ENCODE peak calls at places on chromosomes 12 and 14, in nine cellular contexts. J is globus pallidus; G is right cardiac atrium; R is T47D; S is stimulated activated CD4-positive, alpha-beta T cell treated with anti-CD3 and anti-CD28 coated beads, Interleukin-15, amount 100 ng/mL, for 1 hour; L is CD4-positive, CD25-positive, alpha-beta regulatory T cell; W is transverse colon; Y is kidney; Z is left ventricle myocardium inferior. K is an unnamed sample.

GRCh38 chr12:96400631-96401060 is 407 bp upstream of the CDK17 start:
- DNase-seq in Z (no peak), W (no peak), G (no peak), S (no peak), Y (no peak), L (no peak), R (peak; percentile 57), J (no peak), K (no peak)

GRCh38 chr14:59634617-59635016 is 58.0 kb upstream of the CCDC175 start:
- DNase-seq in W (no peak), Z (no peak), G (no peak), S (no peak), R (no peak), L (no peak), J (no peak), Y (no peak), K (no peak)

GRCh38 chr12:58966939-58967338 is 46.6 kb upstream of the LRIG3 start:
- DNase-seq in G (no peak), R (peak; percentile 38), Z (no peak), S (no peak), Y (no peak), J (no peak), W (no peak), L (no peak), K (no peak)

GRCh38 chr12:101051901-101052550 is 158.0 kb downstream of the SLC5A8 start:
- DNase-seq in G (no peak), J (no peak), R (no peak), W (peak; percentile 59), L (no peak), S (no peak), Y (no peak), Z (no peak), K (no peak)

GRCh38 chr14:91523972-91524371 is 13.9 kb upstream of the PPP4R3A start:
- DNase-seq in W (no peak), R (no peak), L (no peak), S (no peak), J (no peak), Z (no peak), Y (no peak), G (no peak), K (no peak)

GRCh38 chr14:49975286-49975685 is 82.4 kb downstream of the ARF6 start:
- DNase-seq in S (no peak), W (no peak), J (no peak), R (no peak), G (no peak), Y (no peak), L (no peak), Z (no peak), K (no peak)

GRCh38 chr14:25132734-25133422 is 82.9 kb upstream of the STXBP6 start:
- DNase-seq in J (peak; percentile 68), Z (peak; percentile 51), L (peak; percentile 1), W (peak; percentile 72), R (peak; percentile 85), S (no peak), G (peak; percentile 63), Y (peak; percentile 79), K (no peak)

GRCh38 chr14:23045419-23046357 is 3.7 kb downstream of the PSMB11 start:
- DNase-seq in L (no peak), G (no peak), J (no peak), Z (no peak), W (no peak), S (no peak), R (no peak), Y (no peak), K (no peak)

GRCh38 chr12:22881878-22882277 is 256.9 kb downstream of the ETNK1 start:
- DNase-seq in L (no peak), Y (no peak), Z (no peak), J (no peak), W (no peak), G (no peak), S (no peak), R (no peak), K (no peak)

GRCh38 chr14:93032301-93032929 is 83.3 kb downstream of the ITPK1 start:
- DNase-seq in L (no peak), S (no peak), Y (peak; percentile 69), J (no peak), Z (no peak), R (no peak), W (no peak), G (peak; percentile 60), K (no peak)

GRCh38 chr12:68364893-68365725 is 32.9 kb upstream of the MDM1 start:
- DNase-seq in Z (peak; percentile 91), L (peak; percentile 62), G (peak; percentile 95), J (peak; percentile 24), W (peak; percentile 92), R (peak; percentile 97), S (peak; percentile 58), Y (peak; percentile 97), K (peak; percentile 59)

GRCh38 chr12:53049582-53050318 is at the start of gene TNS2:
- DNase-seq in G (peak; percentile 89), W (peak; percentile 72), S (no peak), Y (peak; percentile 95), Z (peak; percentile 89), J (peak; percentile 49), L (no peak), R (peak; percentile 74), K (no peak)

K was measured in T-helper 17 cell.